ENCODE peak calls at places on chromosomes 7 and 10, in seven cellular contexts. A is psoas muscle, Q is DMS153, Z is sigmoid colon, W is NB4, J is astrocyte of the spinal cord, R is LoVo. T is an unnamed sample.
A peak's percentile ranks its signal among the peaks of the same experiment; 100 is the strongest.

GRCh38 chr10:1369197-1369596 is 313.0 kb downstream of the WDR37 start:
- DNase-seq in A (no peak), Q (no peak), Z (no peak), W (no peak), J (no peak), R (no peak), T (no peak)

GRCh38 chr10:11320809-11321520 is 290.5 kb downstream of the USP6NL start:
- DNase-seq in A (no peak), Q (no peak), Z (no peak), W (no peak), J (no peak), R (no peak), T (no peak)

GRCh38 chr7:123410273-123410928 is 124.0 kb downstream of the IQUB start:
- DNase-seq in A (no peak), Q (no peak), Z (no peak), W (no peak), J (peak; percentile 89), R (peak; percentile 24), T (no peak)

GRCh38 chr10:2887391-2888070 is 179.8 kb upstream of the PFKP start:
- DNase-seq in A (no peak), Q (no peak), Z (no peak), W (peak; percentile 48), J (no peak), R (no peak), T (no peak)

GRCh38 chr7:22481726-22482125 is 18.3 kb downstream of the STEAP1B start:
- DNase-seq in A (no peak), Q (peak; percentile 92), Z (no peak), W (peak; percentile 33), J (no peak), R (no peak), T (no peak)

GRCh38 chr7:33411000-33411399 is 281.6 kb downstream of the BBS9 start:
- DNase-seq in A (no peak), Q (no peak), Z (no peak), W (no peak), J (no peak), R (no peak), T (no peak)

GRCh38 chr10:100743626-100744135 is 1.7 kb upstream of the PAX2 start:
- DNase-seq in A (no peak), Q (no peak), Z (peak; percentile 68), W (peak; percentile 83), J (no peak), R (peak; percentile 66), T (peak; percentile 0)

GRCh38 chr7:49812534-49812933 is 39.1 kb downstream of the VWC2 start:
- DNase-seq in A (no peak), Q (no peak), Z (no peak), W (peak; percentile 11), J (no peak), R (no peak), T (no peak)

GRCh38 chr10:117107280-117107679 is 30.8 kb downstream of the VAX1 start:
- DNase-seq in A (no peak), Q (no peak), Z (no peak), W (peak; percentile 30), J (no peak), R (no peak), T (no peak)

GRCh38 chr10:124732931-124733536 is 11.1 kb downstream of the FAM53B start:
- DNase-seq in A (peak; percentile 90), Q (no peak), Z (peak; percentile 87), W (no peak), J (peak; percentile 28), R (no peak), T (no peak)

GRCh38 chr7:1853619-1854520 is 183.8 kb downstream of the ELFN1 start:
- DNase-seq in A (peak; percentile 44), Q (no peak), Z (peak; percentile 50), W (peak; percentile 55), J (no peak), R (no peak), T (no peak)

GRCh38 chr7:106102387-106102966 is 9.6 kb downstream of the SYPL1 start:
- DNase-seq in A (no peak), Q (no peak), Z (no peak), W (no peak), J (no peak), R (no peak), T (no peak)

GRCh38 chr7:92953657-92954056 is 117.3 kb upstream of the CDK6 start:
- DNase-seq in A (no peak), Q (peak; percentile 40), Z (no peak), W (no peak), J (no peak), R (no peak), T (no peak)